ENCODE peak calls at places on chromosomes 5 and 9, in six cellular contexts. One of them, this sample, is unnamed.
A peak's percentile ranks its signal among the peaks of the same experiment; 100 is the strongest.

GRCh38 chr9:4137234-4137633 is 162.6 kb downstream of the GLIS3 start:
- DNase-seq in astrocyte of the spinal cord: peak; percentile 95
- DNase-seq in left ventricle myocardium inferior: no peak
- DNase-seq in uterus: no peak
- DNase-seq in ovary: no peak
- DNase-seq in retinal pigment epithelial cell: peak; percentile 97
- DNase-seq in this sample: no peak

GRCh38 chr5:112388739-112389138 is 30.3 kb downstream of the EPB41L4A start:
- DNase-seq in astrocyte of the spinal cord: no peak
- DNase-seq in left ventricle myocardium inferior: no peak
- DNase-seq in uterus: no peak
- DNase-seq in ovary: no peak
- DNase-seq in retinal pigment epithelial cell: no peak
- DNase-seq in this sample: no peak

GRCh38 chr9:81848472-81848871 is 79.8 kb upstream of the SPATA31D4 start:
- DNase-seq in astrocyte of the spinal cord: peak; percentile 56
- DNase-seq in left ventricle myocardium inferior: no peak
- DNase-seq in uterus: no peak
- DNase-seq in ovary: no peak
- DNase-seq in retinal pigment epithelial cell: no peak
- DNase-seq in this sample: no peak

GRCh38 chr9:12702160-12702758 is 9.1 kb downstream of the TYRP1 start:
- DNase-seq in astrocyte of the spinal cord: peak; percentile 62
- DNase-seq in left ventricle myocardium inferior: no peak
- DNase-seq in uterus: peak; percentile 19
- DNase-seq in ovary: no peak
- DNase-seq in retinal pigment epithelial cell: no peak
- DNase-seq in this sample: no peak

GRCh38 chr5:98750693-98751092 is 22.8 kb upstream of the RGMB start:
- DNase-seq in astrocyte of the spinal cord: no peak
- DNase-seq in left ventricle myocardium inferior: no peak
- DNase-seq in uterus: no peak
- DNase-seq in ovary: no peak
- DNase-seq in retinal pigment epithelial cell: no peak
- DNase-seq in this sample: no peak

GRCh38 chr5:88683506-88684135 is 199.4 kb downstream of the MEF2C start:
- DNase-seq in astrocyte of the spinal cord: peak; percentile 89
- DNase-seq in left ventricle myocardium inferior: no peak
- DNase-seq in uterus: no peak
- DNase-seq in ovary: no peak
- DNase-seq in retinal pigment epithelial cell: no peak
- DNase-seq in this sample: no peak

GRCh38 chr9:69945671-69946141 is 97.9 kb upstream of the MAMDC2 start:
- DNase-seq in astrocyte of the spinal cord: peak; percentile 48
- DNase-seq in left ventricle myocardium inferior: peak; percentile 23
- DNase-seq in uterus: peak; percentile 51
- DNase-seq in ovary: peak; percentile 32
- DNase-seq in retinal pigment epithelial cell: no peak
- DNase-seq in this sample: no peak

GRCh38 chr9:84858373-84858772 is 188.8 kb downstream of the NTRK2 start:
- DNase-seq in astrocyte of the spinal cord: no peak
- DNase-seq in left ventricle myocardium inferior: peak; percentile 32
- DNase-seq in uterus: no peak
- DNase-seq in ovary: no peak
- DNase-seq in retinal pigment epithelial cell: no peak
- DNase-seq in this sample: no peak

GRCh38 chr9:85172001-85172978 is 502.8 kb downstream of the NTRK2 start:
- DNase-seq in astrocyte of the spinal cord: peak; percentile 1
- DNase-seq in left ventricle myocardium inferior: peak; percentile 16
- DNase-seq in uterus: no peak
- DNase-seq in ovary: no peak
- DNase-seq in retinal pigment epithelial cell: no peak
- DNase-seq in this sample: no peak

GRCh38 chr9:109440797-109441287 is 57.3 kb downstream of the PTPN3 start:
- DNase-seq in astrocyte of the spinal cord: peak; percentile 88
- DNase-seq in left ventricle myocardium inferior: no peak
- DNase-seq in uterus: peak; percentile 22
- DNase-seq in ovary: no peak
- DNase-seq in retinal pigment epithelial cell: peak; percentile 61
- DNase-seq in this sample: no peak

GRCh38 chr9:109442716-109443115 is 55.4 kb downstream of the PTPN3 start:
- DNase-seq in astrocyte of the spinal cord: no peak
- DNase-seq in left ventricle myocardium inferior: no peak
- DNase-seq in uterus: no peak
- DNase-seq in ovary: no peak
- DNase-seq in retinal pigment epithelial cell: no peak
- DNase-seq in this sample: no peak

GRCh38 chr9:109440117-109440515 is 58.0 kb downstream of the PTPN3 start:
- DNase-seq in astrocyte of the spinal cord: no peak
- DNase-seq in left ventricle myocardium inferior: no peak
- DNase-seq in uterus: no peak
- DNase-seq in ovary: no peak
- DNase-seq in retinal pigment epithelial cell: no peak
- DNase-seq in this sample: no peak

GRCh38 chr9:109439378-109440116 is 58.6 kb downstream of the PTPN3 start:
- DNase-seq in astrocyte of the spinal cord: no peak
- DNase-seq in left ventricle myocardium inferior: no peak
- DNase-seq in uterus: no peak
- DNase-seq in ovary: no peak
- DNase-seq in retinal pigment epithelial cell: no peak
- DNase-seq in this sample: no peak

GRCh38 chr9:109441296-109441695 is 56.8 kb downstream of the PTPN3 start:
- DNase-seq in astrocyte of the spinal cord: no peak
- DNase-seq in left ventricle myocardium inferior: no peak
- DNase-seq in uterus: no peak
- DNase-seq in ovary: no peak
- DNase-seq in retinal pigment epithelial cell: no peak
- DNase-seq in this sample: no peak
- TF ChIP-seq CTCF in astrocyte of the spinal cord: peak; percentile 40
- TF ChIP-seq CTCF in left ventricle myocardium inferior: no peak
- TF ChIP-seq CTCF in uterus: no peak
- TF ChIP-seq CTCF in ovary: no peak
- TF ChIP-seq CTCF in retinal pigment epithelial cell: peak; percentile 30
- TF ChIP-seq CTCF in this sample: no peak

DNA sequence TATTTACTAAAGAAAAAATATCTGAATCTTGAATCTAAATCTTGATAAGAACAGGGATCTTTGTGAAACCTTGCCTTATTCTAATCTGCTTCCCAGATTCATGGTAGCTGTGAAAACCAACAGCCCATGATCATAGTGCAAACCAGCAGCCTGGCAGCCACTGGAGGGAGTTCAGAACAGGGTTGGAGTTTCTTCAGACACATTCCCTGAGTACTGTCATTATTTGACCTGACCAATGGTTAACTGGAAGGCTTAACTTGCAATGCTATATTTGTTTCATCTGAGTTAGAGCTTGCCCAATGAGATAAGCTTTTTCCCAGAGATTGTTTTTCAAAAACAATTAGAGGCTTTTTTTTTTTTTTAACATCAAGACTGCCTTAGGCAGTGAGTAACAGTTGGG is 47.8 kb downstream of the LOX start:
- DNase-seq in astrocyte of the spinal cord: no peak
- DNase-seq in left ventricle myocardium inferior: no peak
- DNase-seq in uterus: no peak
- DNase-seq in ovary: no peak
- DNase-seq in retinal pigment epithelial cell: no peak
- DNase-seq in this sample: no peak
- TF ChIP-seq CTCF in astrocyte of the spinal cord: peak; percentile 2
- TF ChIP-seq CTCF in left ventricle myocardium inferior: peak; percentile 8
- TF ChIP-seq CTCF in uterus: no peak
- TF ChIP-seq CTCF in ovary: no peak
- TF ChIP-seq CTCF in retinal pigment epithelial cell: peak; percentile 19
- TF ChIP-seq CTCF in this sample: no peak

DNA sequence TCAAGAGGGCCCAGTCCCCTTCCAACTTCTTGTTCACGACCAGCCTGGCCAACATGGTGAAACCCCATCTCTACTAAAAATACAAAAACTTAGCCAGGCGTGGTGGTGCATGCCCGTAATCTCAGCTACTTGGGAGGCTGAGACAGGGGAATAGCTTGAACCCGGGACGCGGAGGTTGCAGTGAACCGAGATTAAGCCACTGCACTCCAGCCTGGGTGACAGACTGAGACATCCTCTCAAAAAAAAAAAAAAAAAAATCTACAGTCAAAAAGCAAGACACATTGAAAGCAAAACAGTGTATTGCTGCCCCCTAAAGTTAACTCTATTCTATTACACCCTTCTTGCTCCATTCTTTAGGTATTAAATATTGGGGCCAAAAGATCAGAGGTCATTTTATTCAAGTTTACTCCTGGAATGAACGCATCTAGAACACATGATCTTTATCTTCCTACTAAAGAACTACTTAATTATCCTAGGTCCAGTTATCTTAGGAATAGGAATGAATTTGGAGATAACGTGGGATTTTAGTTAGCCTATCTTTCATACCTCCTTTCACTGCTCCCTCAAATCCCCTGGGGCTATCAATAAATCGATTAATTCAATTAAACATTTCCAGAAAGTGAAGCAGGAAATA is 2.4 kb downstream of the ATG12 start:
- DNase-seq in astrocyte of the spinal cord: peak; percentile 50
- DNase-seq in left ventricle myocardium inferior: no peak
- DNase-seq in uterus: no peak
- DNase-seq in ovary: no peak
- DNase-seq in retinal pigment epithelial cell: no peak
- DNase-seq in this sample: no peak
- TF ChIP-seq CTCF in astrocyte of the spinal cord: peak; percentile 56
- TF ChIP-seq CTCF in left ventricle myocardium inferior: peak; percentile 70
- TF ChIP-seq CTCF in uterus: peak; percentile 55
- TF ChIP-seq CTCF in ovary: peak; percentile 31
- TF ChIP-seq CTCF in retinal pigment epithelial cell: peak; percentile 59
- TF ChIP-seq CTCF in this sample: peak; percentile 58

DNA sequence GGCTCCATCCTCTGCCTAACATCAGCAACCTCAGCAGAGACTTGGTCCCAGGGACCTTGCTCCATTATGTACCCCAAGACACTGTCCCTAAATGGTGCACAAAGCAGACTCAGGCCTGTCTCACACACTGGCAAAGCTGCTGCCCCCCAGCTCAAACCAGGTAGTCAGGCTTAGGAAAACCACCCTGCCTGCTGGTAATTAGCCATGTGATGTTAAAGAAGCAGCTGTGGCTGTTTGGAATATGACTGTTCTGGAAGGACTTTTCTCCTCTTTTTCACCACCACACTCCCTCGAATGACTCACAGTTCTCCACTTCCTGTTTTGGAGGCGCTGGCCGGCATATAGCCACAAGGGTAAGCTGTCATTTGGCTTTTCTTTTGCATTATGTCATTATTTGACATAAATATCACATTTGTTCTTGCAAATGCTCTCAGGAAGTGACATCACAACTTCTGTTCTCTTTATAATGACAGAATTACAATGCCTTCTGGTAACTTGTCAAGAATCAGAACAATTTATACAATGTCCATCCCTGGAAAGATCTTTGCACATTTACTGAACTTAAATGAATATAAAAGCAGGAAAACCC is 113.9 kb downstream of the SUSD1 start:
- DNase-seq in astrocyte of the spinal cord: peak; percentile 98
- DNase-seq in left ventricle myocardium inferior: peak; percentile 44
- DNase-seq in uterus: peak; percentile 73
- DNase-seq in ovary: no peak
- DNase-seq in retinal pigment epithelial cell: peak; percentile 90
- DNase-seq in this sample: no peak
- TF ChIP-seq CTCF in astrocyte of the spinal cord: no peak
- TF ChIP-seq CTCF in left ventricle myocardium inferior: no peak
- TF ChIP-seq CTCF in uterus: no peak
- TF ChIP-seq CTCF in ovary: no peak
- TF ChIP-seq CTCF in retinal pigment epithelial cell: no peak
- TF ChIP-seq CTCF in this sample: no peak

DNA sequence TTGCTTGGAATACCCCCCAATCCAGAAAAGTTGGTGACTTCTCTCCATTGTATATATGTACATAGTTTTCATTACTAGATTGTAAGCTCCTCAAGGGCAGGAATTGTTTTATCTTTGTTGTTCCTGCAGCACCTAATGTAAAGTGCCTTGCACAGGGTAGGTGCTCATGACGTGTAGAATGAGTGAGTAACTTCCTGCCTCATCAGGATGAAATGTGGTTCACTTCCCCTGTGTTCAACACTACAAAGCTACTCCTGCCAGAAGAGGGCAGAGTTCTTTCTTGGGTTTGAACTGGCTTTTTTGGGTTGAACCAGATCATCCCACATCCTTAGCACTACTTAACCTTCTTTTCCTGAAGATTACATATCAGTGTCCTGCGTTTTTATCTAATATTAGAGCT is 23.9 kb downstream of the GTF3C4 start:
- DNase-seq in astrocyte of the spinal cord: no peak
- DNase-seq in left ventricle myocardium inferior: no peak
- DNase-seq in uterus: no peak
- DNase-seq in ovary: no peak
- DNase-seq in retinal pigment epithelial cell: no peak
- DNase-seq in this sample: no peak
- TF ChIP-seq CTCF in astrocyte of the spinal cord: no peak
- TF ChIP-seq CTCF in left ventricle myocardium inferior: peak; percentile 23
- TF ChIP-seq CTCF in uterus: no peak
- TF ChIP-seq CTCF in ovary: no peak
- TF ChIP-seq CTCF in retinal pigment epithelial cell: peak; percentile 21
- TF ChIP-seq CTCF in this sample: peak; percentile 23

This sample was measured in D721Med.